ENCODE peak calls at places on chromosomes 4 and X, in nine cellular contexts. A is stimulated activated CD4-positive, alpha-beta T cell treated with anti-CD3 and anti-CD28 coated beads, Interleukin-1b, Interleukin-23, amount 100 ng/mL, for 1 hour; W is AG20443; Y is cardiac septum; L is RPMI7951; C is progenitor cell of endocrine pancreas; H is stimulated activated effector memory CD8-positive, alpha-beta T cell treated with anti-CD3 and anti-CD28 coated beads, Interleukin-12 subunit alpha, Interleukin-12 subunit beta, amount 100 ng/mL, for 72 hours; D is CD4-positive, alpha-beta T cell; B is Caco-2. O is an unnamed sample.

GRCh38 chr4:55524844-55525571 is 21.7 kb downstream of the CLOCK start:
- DNase-seq in A (no peak), W (peak), Y (no peak), L (no peak), C (no peak), H (no peak), D (no peak), B (no peak), O (no peak)

GRCh38 chr4:25190407-25190806 is 30.2 kb upstream of the SEPSECS start:
- DNase-seq in A (no peak), W (no peak), Y (no peak), L (no peak), C (no peak), H (no peak), D (no peak), B (no peak), O (no peak)

GRCh38 chrX:46308106-46308505 is 237.1 kb downstream of the ZNF674 start:
- DNase-seq in A (no peak), W (no peak), Y (no peak), L (no peak), C (no peak), H (no peak), D (no peak), B (no peak), O (no peak)

GRCh38 chrX:104679175-104679574 is 113.2 kb downstream of the IL1RAPL2 start:
- DNase-seq in A (no peak), W (no peak), Y (no peak), L (peak), C (no peak), H (no peak), D (no peak), B (no peak), O (no peak)

GRCh38 chr4:42282081-42282901 is 115.0 kb upstream of the SHISA3 start:
- DNase-seq in A (no peak), W (peak), Y (no peak), L (peak), C (peak), H (no peak), D (no peak), B (peak), O (peak)

GRCh38 chr4:113908829-113909228 is 70.6 kb downstream of the ARSJ start:
- DNase-seq in A (no peak), W (no peak), Y (no peak), L (no peak), C (no peak), H (no peak), D (no peak), B (no peak), O (no peak)

GRCh38 chr4:138028923-138029322 is 213.2 kb downstream of the SLC7A11 start:
- DNase-seq in A (no peak), W (no peak), Y (no peak), L (no peak), C (no peak), H (no peak), D (no peak), B (no peak), O (no peak)

GRCh38 chrX:12370444-12371089 is 232.3 kb downstream of the FRMPD4 start:
- DNase-seq in A (no peak), W (peak), Y (no peak), L (peak), C (no peak), H (no peak), D (no peak), B (no peak), O (no peak)

GRCh38 chr4:67218883-67219282 is 326.4 kb downstream of the CENPC start:
- DNase-seq in A (no peak), W (no peak), Y (no peak), L (no peak), C (no peak), H (no peak), D (no peak), B (no peak), O (no peak)

GRCh38 chr4:77190053-77190452 is 33.0 kb downstream of the CCNG2 start:
- DNase-seq in A (no peak), W (peak), Y (no peak), L (no peak), C (no peak), H (no peak), D (no peak), B (peak), O (no peak)

GRCh38 chrX:19846995-19847790 is 40.2 kb downstream of the SH3KBP1 start:
- DNase-seq in A (no peak), W (peak), Y (no peak), L (peak), C (no peak), H (no peak), D (no peak), B (peak), O (no peak)

GRCh38 chr4:88967883-88968316 is 89.1 kb downstream of the FAM13A start:
- DNase-seq in A (no peak), W (no peak), Y (no peak), L (no peak), C (no peak), H (no peak), D (no peak), B (peak), O (no peak)